ENCODE peak calls at places on chromosomes 12 and 14, in seven cellular contexts. H, A, F, S, O, R and U are unnamed samples.

GRCh38 chr12:40146800-40147797 is 41.2 kb upstream of the SLC2A13 start:
- DNase-seq in F (peak; percentile 55), S (no peak), H (no peak), A (no peak), R (peak; percentile 33), O (no peak), U (no peak)

GRCh38 chr12:45725631-45726593 is 3.6 kb upstream of the ARID2 start:
- DNase-seq in R (peak; percentile 12), F (no peak), H (no peak), O (peak; percentile 33), S (no peak), A (peak; percentile 51), U (peak; percentile 22)

GRCh38 chr12:92561543-92561899 is 141.3 kb upstream of the PLEKHG7 start:
- DNase-seq in H (no peak), A (peak; percentile 91), S (peak; percentile 28), F (peak; percentile 87), R (peak; percentile 75), O (no peak), U (no peak)

GRCh38 chr12:101172316-101172715 is 37.7 kb downstream of the SLC5A8 start:
- DNase-seq in H (no peak), O (peak; percentile 23), A (peak; percentile 10), F (no peak), R (peak; percentile 41), S (no peak), U (no peak)

GRCh38 chr12:94263011-94263786 is 114.8 kb downstream of the PLXNC1 start:
- DNase-seq in F (peak; percentile 71), A (no peak), S (no peak), O (no peak), H (no peak), R (peak; percentile 34), U (no peak)

GRCh38 chr14:103558071-103558882 is 4.2 kb downstream of the BAG5 start:
- DNase-seq in S (no peak), H (no peak), R (peak; percentile 46), F (no peak), A (peak; percentile 83), O (no peak), U (no peak)

GRCh38 chr14:97723834-97724770 is 926.9 kb downstream of the VRK1 start:
- DNase-seq in O (no peak), A (no peak), S (no peak), H (no peak), F (no peak), R (no peak), U (no peak)

GRCh38 chr14:60655114-60655897 is 6.0 kb upstream of the SIX1 start:
- DNase-seq in F (no peak), O (no peak), R (no peak), H (no peak), S (no peak), A (no peak), U (no peak)

GRCh38 chr14:105330491-105330895 is 15.9 kb downstream of the PACS2 start:
- DNase-seq in S (no peak), R (no peak), O (no peak), H (no peak), F (peak; percentile 74), A (peak; percentile 60), U (peak; percentile 69)

GRCh38 chr14:70897475-70897874 is 9.8 kb upstream of the PCNX1 start:
- DNase-seq in O (no peak), S (no peak), F (no peak), R (no peak), H (no peak), A (peak; percentile 91), U (no peak)

GRCh38 chr12:68122236-68122920 is 37.2 kb downstream of the IFNG start:
- DNase-seq in O (no peak), A (no peak), R (no peak), S (no peak), H (no peak), F (no peak), U (no peak)

GRCh38 chr14:96631621-96632362 is 129.6 kb downstream of the PAPOLA start:
- DNase-seq in R (no peak), O (no peak), H (no peak), F (peak; percentile 27), A (no peak), S (no peak), U (no peak)

DNA sequence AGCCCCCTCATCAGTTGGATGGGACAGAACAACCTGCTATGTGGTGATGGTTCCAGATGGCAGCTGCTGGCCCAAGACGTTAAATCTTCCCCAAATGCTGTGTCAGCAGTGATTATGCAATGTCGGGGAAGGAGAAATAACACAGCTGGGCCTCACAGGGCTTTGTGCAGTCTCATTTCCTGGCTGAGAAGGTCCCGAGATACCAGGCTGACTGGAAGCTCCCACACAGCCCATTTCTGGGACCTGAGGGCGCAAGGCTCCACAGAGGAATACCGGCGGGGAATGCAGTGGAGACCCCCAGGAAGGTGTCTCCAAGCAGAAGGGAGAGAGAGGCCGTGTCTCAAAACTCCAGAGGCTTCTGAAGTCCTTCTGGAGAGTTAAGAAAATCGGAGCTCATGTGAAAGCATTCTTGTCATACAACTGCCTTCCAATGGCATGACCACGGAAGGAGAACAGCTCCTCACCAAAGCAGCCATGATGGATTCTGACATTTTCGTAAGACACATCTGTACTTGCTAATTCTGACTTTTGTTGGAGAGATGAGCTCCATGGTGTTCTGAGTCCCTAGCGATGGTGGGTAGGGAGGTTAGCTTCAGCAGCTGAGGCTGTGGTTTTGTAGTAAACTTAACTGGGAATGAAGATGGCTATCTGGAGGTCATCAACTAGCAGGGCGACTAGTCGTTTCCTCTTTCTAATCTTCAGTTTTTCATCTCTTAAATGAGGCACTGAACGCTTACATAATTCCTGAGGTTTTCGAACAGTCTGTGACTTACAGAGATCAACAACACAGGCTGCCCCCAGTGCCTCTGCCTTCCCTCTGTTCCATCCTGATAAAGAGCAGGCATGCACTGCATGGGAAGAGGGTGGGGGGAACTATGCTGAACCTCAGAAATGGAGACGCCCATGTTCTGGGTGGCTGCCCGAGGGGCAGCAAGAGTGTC is 28.4 kb upstream of the DICER1 start:
- DNase-seq in F (peak; percentile 80), S (peak; percentile 23), H (no peak), A (peak; percentile 19), O (no peak), R (peak; percentile 8), U (no peak)
- TF ChIP-seq POLR2A in F (peak; percentile 31), S (no peak), H (no peak), A (no peak), O (no peak), R (no peak), U (no peak)

GRCh38 chr14:24164591-24164991 is 3.5 kb downstream of the IRF9 start:
- DNase-seq in H (no peak), R (no peak), S (no peak), F (no peak), A (no peak), O (no peak), U (no peak)
- TF ChIP-seq POLR2A in H (no peak), R (no peak), S (no peak), F (no peak), A (no peak), O (no peak), U (no peak)

DNA sequence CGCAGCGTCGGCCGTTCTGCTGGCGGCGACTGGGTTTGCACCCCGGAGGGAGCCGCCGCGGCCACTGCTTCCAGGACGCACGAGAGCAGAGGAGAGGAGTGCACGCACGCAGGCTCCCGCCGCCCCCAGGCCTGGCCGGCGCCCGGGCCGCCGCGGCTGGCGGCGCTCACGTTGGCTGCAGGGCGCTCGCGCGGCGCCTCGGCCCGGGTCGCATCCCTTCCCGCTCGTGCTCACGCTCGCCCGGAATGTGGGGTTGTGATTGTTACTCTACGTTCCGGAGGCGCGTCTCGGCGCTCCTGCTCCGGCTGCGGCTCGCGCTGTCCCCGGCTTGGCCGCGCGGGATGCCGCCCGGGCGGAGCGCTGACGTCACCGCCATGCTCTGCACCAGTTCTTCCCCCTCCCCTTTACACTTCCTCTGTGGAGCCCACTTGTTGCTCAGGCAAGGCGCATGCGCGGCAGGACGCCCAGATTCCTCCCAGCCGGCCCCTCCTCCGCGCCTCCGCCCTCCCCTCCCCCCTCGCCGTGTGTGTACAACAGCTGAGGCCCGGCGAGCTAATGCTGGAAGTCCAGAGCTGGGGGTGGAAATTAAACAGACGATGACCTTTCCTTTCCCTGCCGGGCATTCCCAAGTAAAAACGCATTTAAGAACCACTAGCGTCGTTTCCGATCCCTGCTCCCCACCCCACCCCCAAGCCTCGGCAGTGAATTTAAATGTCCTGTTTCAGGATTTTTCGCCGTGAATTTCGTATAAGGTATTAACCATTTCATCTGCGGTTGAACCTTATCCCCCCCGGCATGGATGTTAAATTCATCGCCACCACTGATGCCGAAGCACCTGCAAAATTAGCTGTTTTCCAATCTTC is at the start of gene IRF2BPL:
- DNase-seq in A (peak; percentile 99), R (peak; percentile 99), F (peak; percentile 99), S (peak; percentile 98), H (peak; percentile 97), O (peak; percentile 94), U (peak; percentile 89)
- TF ChIP-seq POLR2A in A (peak; percentile 80), R (peak; percentile 93), F (peak; percentile 98), S (peak; percentile 90), H (peak; percentile 97), O (peak; percentile 90), U (peak; percentile 90)

DNA sequence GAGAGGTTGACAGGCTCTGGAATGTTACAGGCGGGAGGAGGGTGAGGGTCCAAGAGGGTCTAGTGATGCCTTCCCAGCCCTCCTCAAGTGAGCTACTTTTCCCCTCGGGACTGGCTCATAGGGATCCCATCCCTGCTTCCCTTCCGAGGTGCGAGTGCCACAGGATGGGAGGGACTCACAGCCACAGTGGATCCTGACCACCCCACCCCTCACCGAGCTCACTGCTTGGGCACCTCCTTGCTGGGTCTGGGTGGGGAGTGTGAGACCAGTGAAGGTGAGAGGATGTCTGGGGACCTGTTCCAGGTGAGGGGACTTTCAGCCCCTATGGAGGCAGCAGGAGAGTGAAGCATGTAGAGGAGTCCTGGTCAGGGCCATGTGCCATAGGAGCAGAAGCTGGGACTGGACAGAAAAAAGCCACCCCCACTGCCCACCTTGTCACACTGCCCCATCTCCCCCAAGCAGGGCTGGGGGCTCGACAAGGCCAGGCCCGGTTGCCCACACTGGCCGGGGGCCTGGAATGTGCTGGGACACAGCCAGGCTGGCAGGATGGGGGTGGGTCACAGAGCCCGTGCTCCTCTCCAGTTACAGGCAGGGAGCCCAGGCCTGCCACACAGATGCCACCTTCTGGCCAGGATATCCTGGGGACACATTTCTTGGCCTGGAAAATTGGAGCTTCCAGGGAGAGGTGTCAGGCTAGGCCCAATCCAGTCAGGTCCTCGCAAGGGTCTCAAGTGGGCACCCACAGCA is 1.7 kb upstream of the TNS2 start:
- DNase-seq in A (no peak), F (peak; percentile 91), O (peak; percentile 68), H (peak; percentile 83), S (no peak), R (peak; percentile 95), U (no peak)
- TF ChIP-seq POLR2A in A (no peak), F (no peak), O (no peak), H (no peak), S (no peak), R (no peak), U (peak; percentile 30)